ENCODE peak calls at places on chromosomes 2 and 18, in four cellular contexts. B is H9, E is mesendoderm, T is H1. C is an unnamed sample.

GRCh38 chr2:173221937-173222594 is 132.6 kb upstream of the CDCA7 start:
- DNase-seq in B (no peak), E (no peak), T (no peak), C (peak)

GRCh38 chr2:197097578-197098366 is 171.3 kb upstream of the PGAP1 start:
- DNase-seq in E (peak), B (no peak), T (no peak), C (peak)

GRCh38 chr2:215364157-215365155 is 52.6 kb downstream of the ATIC start:
- DNase-seq in B (no peak), E (no peak), T (no peak), C (peak)

GRCh38 chr2:47226124-47227040 is 71.3 kb upstream of the STPG4 start:
- DNase-seq in E (no peak), T (no peak), B (no peak), C (peak)

GRCh38 chr2:128633501-128633900 is 314.8 kb upstream of the HS6ST1 start:
- DNase-seq in B (no peak), E (no peak), T (no peak), C (peak)

GRCh38 chr18:67608909-67609308 is 92.4 kb upstream of the DSEL start:
- DNase-seq in T (no peak), B (no peak), E (no peak), C (peak)

GRCh38 chr2:180240774-180241173 is 233.7 kb upstream of the CWC22 start:
- DNase-seq in B (no peak), T (no peak), E (peak), C (peak)

GRCh38 chr2:147405651-147406050 is 439.2 kb upstream of the ACVR2A start:
- DNase-seq in B (no peak), T (no peak), E (no peak), C (no peak)

GRCh38 chr2:1632006-1632348 is 112.3 kb downstream of the PXDN start:
- DNase-seq in E (no peak), T (no peak), B (no peak), C (peak)

GRCh38 chr18:55239764-55240163 is 280.5 kb upstream of the CCDC68 start:
- DNase-seq in T (no peak), E (no peak), B (no peak), C (no peak)

GRCh38 chr2:230130668-230131364 is 62.1 kb upstream of the SLC16A14 start:
- DNase-seq in T (no peak), B (no peak), E (peak), C (peak)

GRCh38 chr18:7729858-7730257 is 162.7 kb downstream of the PTPRM start:
- DNase-seq in B (no peak), E (no peak), T (no peak), C (no peak)

GRCh38 chr2:52144588-52144987 is 1112.7 kb upstream of the NRXN1 start:
- DNase-seq in E (peak), B (no peak), T (no peak), C (peak)

GRCh38 chr2:38528008-38528442 is 74.7 kb downstream of the HNRNPLL start:
- DNase-seq in T (peak), B (peak), E (peak), C (peak)

GRCh38 chr2:226187601-226188000 is 612.0 kb downstream of the IRS1 start:
- DNase-seq in E (no peak), B (no peak), T (no peak), C (peak)

GRCh38 chr2:118221952-118222594 is 133.8 kb downstream of the INSIG2 start:
- DNase-seq in E (peak), T (peak), B (peak), C (peak)

GRCh38 chr2:68742638-68743037 is 8.0 kb downstream of the ARHGAP25 start:
- DNase-seq in E (no peak), T (no peak), B (no peak), C (no peak)

GRCh38 chr2:204027105-204027504 is 90.5 kb downstream of the ICOS start:
- DNase-seq in B (no peak), T (no peak), E (no peak), C (peak)

GRCh38 chr2:233329489-233330135 is 22.0 kb downstream of the SAG start:
- DNase-seq in T (peak), B (peak), E (peak), C (no peak)

GRCh38 chr2:444937-445884 is 157.3 kb upstream of the ALKAL2 start:
- DNase-seq in T (no peak), B (no peak), E (no peak), C (no peak)

GRCh38 chr2:12884713-12885282 is 168.1 kb downstream of the TRIB2 start:
- DNase-seq in T (no peak), E (peak), B (no peak), C (peak)

GRCh38 chr2:72765997-72766609 is 59.7 kb downstream of the EXOC6B start:
- DNase-seq in E (no peak), T (no peak), B (no peak), C (no peak)

GRCh38 chr2:161273038-161273760 is 35.0 kb upstream of the PSMD14 start:
- DNase-seq in T (no peak), B (no peak), E (peak), C (peak)

GRCh38 chr2:227703280-227703732 is 14.5 kb downstream of the SLC19A3 start:
- DNase-seq in E (peak), B (no peak), T (no peak), C (peak)

GRCh38 chr18:52636536-52636935 is 296.5 kb downstream of the DCC start:
- DNase-seq in E (peak), B (peak), T (peak), C (no peak)

GRCh38 chr2:152335851-152336102 is 803 bp downstream of the FMNL2 start:
- DNase-seq in T (no peak), E (no peak), B (no peak), C (no peak)

GRCh38 chr2:228545041-228545440 is 363.6 kb upstream of the SPHKAP start:
- DNase-seq in T (no peak), B (no peak), E (peak), C (peak)

GRCh38 chr2:135960598-135961551 is 24.6 kb downstream of the DARS1 start:
- DNase-seq in T (no peak), E (peak), B (no peak), C (peak)

GRCh38 chr2:176134978-176135575 is 5.6 kb downstream of the HOXD8 start:
- DNase-seq in B (no peak), T (peak), E (peak), C (no peak)

GRCh38 chr2:197191177-197191947 is 119.2 kb downstream of the ANKRD44 start:
- DNase-seq in B (no peak), T (no peak), E (peak), C (peak)

GRCh38 chr2:96325038-96325883 is at the start of gene ITPRIPL1:
- DNase-seq in B (peak), E (peak), T (peak), C (no peak)

GRCh38 chr2:217793566-217794132 is 209.1 kb downstream of the TNS1 start:
- DNase-seq in E (no peak), T (no peak), B (no peak), C (no peak)

GRCh38 chr2:121788685-121789084 is 33.2 kb downstream of the TSN start:
- DNase-seq in T (no peak), B (no peak), E (no peak), C (no peak)

GRCh38 chr2:121791801-121792221 is 36.4 kb downstream of the TSN start:
- DNase-seq in E (no peak), T (no peak), B (no peak), C (no peak)

GRCh38 chr2:121793816-121794215 is 38.4 kb downstream of the TSN start:
- DNase-seq in T (no peak), B (no peak), E (no peak), C (no peak)

GRCh38 chr2:121791253-121791652 is 35.8 kb downstream of the TSN start:
- DNase-seq in B (no peak), T (no peak), E (no peak), C (no peak)

DNA sequence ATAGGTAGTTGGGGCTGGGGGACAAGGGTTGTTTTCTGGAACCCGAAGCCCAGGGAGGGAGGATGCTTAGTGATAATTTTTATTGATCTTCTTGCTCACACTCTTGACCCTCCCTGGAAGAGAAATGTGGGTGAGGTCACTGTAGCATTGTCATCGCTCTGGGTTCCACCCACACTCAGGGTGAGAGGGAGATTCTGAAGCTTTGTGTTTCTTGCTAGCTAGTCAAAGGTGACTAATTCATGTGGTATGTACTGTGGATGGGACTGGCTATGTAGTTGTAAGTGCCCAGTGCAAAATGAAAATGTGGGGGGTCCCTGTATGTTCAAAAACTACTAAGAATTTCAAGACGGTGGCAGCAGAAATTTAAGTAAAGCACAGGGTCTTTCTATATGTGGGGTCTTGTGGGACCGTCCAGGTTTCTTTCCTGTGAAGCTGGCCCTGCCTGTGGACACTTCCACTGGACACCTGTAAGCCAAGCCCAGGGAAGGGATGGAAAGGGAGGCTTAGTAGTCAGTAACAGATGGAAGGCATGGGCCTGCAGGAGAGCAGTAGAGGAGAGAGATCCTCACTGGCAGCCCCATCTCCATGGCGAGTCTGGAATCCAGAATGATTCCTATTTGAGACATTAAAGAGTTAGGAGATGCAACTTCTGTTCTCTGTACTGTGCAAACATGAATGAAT is 35.0 kb downstream of the TSN start:
- DNase-seq in E (peak), T (no peak), B (no peak), C (peak)
- H3K56ac ChIP-seq in E (no peak), T (no peak), B (peak), C (no peak)

GRCh38 chr2:28210535-28210934 is 182.1 kb upstream of the FOSL2 start:
- DNase-seq in B (no peak), E (no peak), T (no peak), C (no peak)

GRCh38 chr2:28219134-28219533 is 173.5 kb upstream of the FOSL2 start:
- DNase-seq in T (no peak), E (no peak), B (no peak), C (peak)

GRCh38 chr2:28219736-28220364 is 172.8 kb upstream of the FOSL2 start:
- DNase-seq in E (no peak), T (no peak), B (no peak), C (no peak)

GRCh38 chr2:28217042-28217740 is 175.5 kb upstream of the FOSL2 start:
- DNase-seq in B (no peak), T (no peak), E (no peak), C (no peak)

DNA sequence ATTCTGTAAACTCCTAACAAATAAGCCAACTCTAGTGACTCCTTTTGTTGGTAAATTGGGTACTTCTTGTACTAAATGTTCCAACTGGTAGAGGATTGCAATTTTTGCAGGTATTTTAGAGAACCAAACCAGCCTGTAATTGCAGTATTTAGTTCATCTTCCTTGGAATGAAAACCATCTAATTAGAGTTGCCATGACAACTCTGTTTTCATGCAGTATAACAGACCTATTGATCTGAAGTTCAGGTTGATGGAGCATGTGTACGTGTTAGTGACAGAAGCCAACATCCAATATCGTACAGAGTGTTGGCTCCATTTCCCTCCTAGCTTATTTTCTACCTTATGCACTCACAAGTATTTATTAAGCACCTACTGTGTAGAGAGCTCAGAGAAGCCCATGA is 176.3 kb upstream of the FOSL2 start:
- DNase-seq in T (no peak), E (no peak), B (no peak), C (no peak)
- H3K56ac ChIP-seq in T (no peak), E (no peak), B (no peak), C (no peak)

DNA sequence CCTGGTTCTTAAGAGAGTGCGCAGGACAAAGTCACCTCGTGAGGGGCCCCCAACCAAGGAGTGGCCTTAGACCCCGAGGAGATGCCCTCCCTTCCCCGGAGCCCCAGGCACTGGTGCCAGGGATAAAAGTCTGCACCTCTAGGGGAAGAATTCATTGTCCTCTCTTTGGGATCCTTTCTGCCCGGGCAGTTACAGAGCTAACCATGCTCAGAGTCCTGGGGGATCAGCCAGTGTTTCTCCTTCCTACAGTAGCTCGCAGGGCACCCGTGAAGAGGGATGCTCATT is 3.0 kb upstream of the LPIN1 start:
- DNase-seq in E (no peak), T (no peak), B (no peak), C (no peak)
- H3K56ac ChIP-seq in E (peak), T (no peak), B (no peak), C (no peak)

DNA sequence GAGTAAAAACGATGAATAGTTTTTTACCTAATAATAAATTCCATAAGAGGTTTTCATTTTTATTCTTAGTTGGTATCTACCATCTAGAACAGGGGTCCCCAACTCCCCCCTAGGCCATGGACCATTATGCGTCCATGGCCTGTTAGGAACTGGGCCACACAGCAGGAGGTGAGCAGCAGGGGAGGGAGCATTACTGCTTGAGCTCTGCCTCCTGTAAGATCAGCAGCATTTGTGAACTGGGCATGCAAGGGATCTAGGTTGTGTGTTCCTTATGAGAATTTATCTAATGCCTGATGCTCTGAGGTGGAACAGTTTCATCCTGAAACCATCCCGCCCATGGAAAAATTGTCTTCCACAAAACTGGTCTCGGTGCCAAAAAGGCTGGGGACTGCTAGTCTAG is 5.9 kb downstream of the TIA1 start:
- DNase-seq in B (no peak), T (no peak), E (no peak), C (no peak)
- H3K56ac ChIP-seq in B (no peak), T (no peak), E (no peak), C (no peak)

GRCh38 chr2:160255401-160255800 is 55.3 kb upstream of the ITGB6 start:
- DNase-seq in T (no peak), B (no peak), E (no peak), C (no peak)

GRCh38 chr2:160253440-160254296 is 53.6 kb upstream of the ITGB6 start:
- DNase-seq in E (no peak), T (no peak), B (no peak), C (peak)

GRCh38 chr2:160256511-160256910 is 56.4 kb upstream of the ITGB6 start:
- DNase-seq in E (no peak), B (no peak), T (no peak), C (no peak)

GRCh38 chr2:160252278-160252887 is 52.3 kb upstream of the ITGB6 start:
- DNase-seq in T (no peak), E (peak), B (no peak), C (peak)

DNA sequence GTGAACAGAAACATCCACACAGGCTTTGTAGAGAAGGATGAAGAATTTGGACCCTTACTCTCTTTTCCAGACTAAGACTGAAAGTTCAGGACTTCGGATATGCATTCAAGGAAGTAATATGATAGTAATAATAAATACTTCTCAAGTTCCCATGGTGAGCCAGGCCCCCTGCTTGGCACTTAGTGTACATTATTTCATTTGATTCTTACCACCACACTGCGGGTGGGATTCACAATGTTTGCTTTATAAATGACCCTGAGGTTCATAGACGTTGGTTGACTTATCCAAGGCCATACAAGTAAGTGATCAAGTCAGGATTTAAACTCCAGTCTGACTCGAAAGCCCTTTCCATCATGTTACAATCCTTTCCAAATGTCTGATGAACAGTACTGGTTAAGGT is 54.3 kb upstream of the ITGB6 start:
- DNase-seq in E (no peak), T (no peak), B (no peak), C (no peak)
- H3K56ac ChIP-seq in E (no peak), T (no peak), B (no peak), C (no peak)